ENCODE peak calls at places on chromosomes 16 and 17, in four cellular contexts. One of them, this sample, is unnamed.
A peak's percentile ranks its signal among the peaks of the same experiment; 100 is the strongest.

GRCh38 chr16:27432600-27432957 is 30.6 kb downstream of the IL21R start:
- DNase-seq in HepG2: no peak
- DNase-seq in left lung: no peak
- DNase-seq in cardiac fibroblast: peak; percentile 51
- DNase-seq in this sample: peak; percentile 5

GRCh38 chr17:20022701-20023100 is 13.5 kb downstream of the SPECC1 start:
- DNase-seq in HepG2: no peak
- DNase-seq in left lung: no peak
- DNase-seq in cardiac fibroblast: no peak
- DNase-seq in this sample: no peak

GRCh38 chr16:79728923-79729240 is 128.3 kb upstream of the MAF start:
- DNase-seq in HepG2: no peak
- DNase-seq in left lung: no peak
- DNase-seq in cardiac fibroblast: no peak
- DNase-seq in this sample: no peak

GRCh38 chr17:65495255-65496060 is 66.0 kb downstream of the AXIN2 start:
- DNase-seq in HepG2: no peak
- DNase-seq in left lung: no peak
- DNase-seq in cardiac fibroblast: no peak
- DNase-seq in this sample: no peak

GRCh38 chr16:15649727-15650018 is 372 bp upstream of the NDE1 start:
- DNase-seq in HepG2: no peak
- DNase-seq in left lung: no peak
- DNase-seq in cardiac fibroblast: no peak
- DNase-seq in this sample: no peak

GRCh38 chr17:21295036-21295952 is 10.8 kb downstream of the MAP2K3 start:
- DNase-seq in HepG2: no peak
- DNase-seq in left lung: peak; percentile 84
- DNase-seq in cardiac fibroblast: peak; percentile 30
- DNase-seq in this sample: no peak

GRCh38 chr17:8964801-8965393 is 610 bp downstream of the PIK3R5 start:
- DNase-seq in HepG2: no peak
- DNase-seq in left lung: peak; percentile 83
- DNase-seq in cardiac fibroblast: no peak
- DNase-seq in this sample: no peak

GRCh38 chr17:12348476-12348875 is 317.2 kb upstream of the MYOCD start:
- DNase-seq in HepG2: no peak
- DNase-seq in left lung: no peak
- DNase-seq in cardiac fibroblast: peak; percentile 1
- DNase-seq in this sample: no peak

GRCh38 chr16:12628526-12628925 is 175.2 kb downstream of the CPPED1 start:
- DNase-seq in HepG2: no peak
- DNase-seq in left lung: no peak
- DNase-seq in cardiac fibroblast: peak; percentile 16
- DNase-seq in this sample: no peak

GRCh38 chr17:3554440-3554839 is 3.2 kb downstream of the TRPV3 start:
- DNase-seq in HepG2: no peak
- DNase-seq in left lung: no peak
- DNase-seq in cardiac fibroblast: no peak
- DNase-seq in this sample: no peak

GRCh38 chr17:64388961-64389565 is 1.6 kb downstream of the PECAM1 start:
- DNase-seq in HepG2: no peak
- DNase-seq in left lung: peak; percentile 53
- DNase-seq in cardiac fibroblast: no peak
- DNase-seq in this sample: no peak

GRCh38 chr16:1794908-1795666 is 1.6 kb upstream of the IGFALS start:
- DNase-seq in HepG2: no peak
- DNase-seq in left lung: no peak
- DNase-seq in cardiac fibroblast: no peak
- DNase-seq in this sample: no peak

DNA sequence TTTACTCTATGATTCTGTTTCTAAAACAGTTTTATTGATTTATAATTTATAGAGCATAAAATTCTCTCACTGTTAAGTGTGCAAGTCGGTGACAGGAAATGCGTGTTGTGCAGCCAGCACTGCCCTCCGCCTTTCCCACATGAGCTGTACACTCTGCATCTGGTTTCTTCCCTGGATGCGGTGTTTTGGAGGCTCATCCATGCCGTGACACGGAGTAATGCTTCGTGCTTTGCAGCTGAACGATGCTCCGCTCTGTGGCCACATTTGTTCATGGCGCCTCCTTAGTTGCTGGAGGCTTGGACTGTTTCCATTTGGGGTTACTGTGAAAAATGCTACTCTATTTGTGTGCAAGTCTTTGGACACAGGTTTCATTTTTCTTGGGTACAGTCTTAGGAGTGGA is 7.2 kb upstream of the IGFALS start:
- DNase-seq in HepG2: no peak
- DNase-seq in left lung: no peak
- DNase-seq in cardiac fibroblast: no peak
- DNase-seq in this sample: no peak
- TF ChIP-seq CTCF in HepG2: no peak
- TF ChIP-seq CTCF in left lung: no peak
- TF ChIP-seq CTCF in cardiac fibroblast: no peak
- TF ChIP-seq CTCF in this sample: no peak

GRCh38 chr16:49527621-49528020 is 154.0 kb downstream of the C16orf78 start:
- DNase-seq in HepG2: no peak
- DNase-seq in left lung: no peak
- DNase-seq in cardiac fibroblast: peak; percentile 16
- DNase-seq in this sample: no peak
- TF ChIP-seq CTCF in HepG2: no peak
- TF ChIP-seq CTCF in left lung: no peak
- TF ChIP-seq CTCF in cardiac fibroblast: no peak
- TF ChIP-seq CTCF in this sample: no peak

GRCh38 chr17:39270923-39271322 is 45.2 kb upstream of the STAC2 start:
- DNase-seq in HepG2: no peak
- DNase-seq in left lung: no peak
- DNase-seq in cardiac fibroblast: peak; percentile 83
- DNase-seq in this sample: no peak
- TF ChIP-seq CTCF in HepG2: peak; percentile 20
- TF ChIP-seq CTCF in left lung: no peak
- TF ChIP-seq CTCF in cardiac fibroblast: peak; percentile 42
- TF ChIP-seq CTCF in this sample: no peak

DNA sequence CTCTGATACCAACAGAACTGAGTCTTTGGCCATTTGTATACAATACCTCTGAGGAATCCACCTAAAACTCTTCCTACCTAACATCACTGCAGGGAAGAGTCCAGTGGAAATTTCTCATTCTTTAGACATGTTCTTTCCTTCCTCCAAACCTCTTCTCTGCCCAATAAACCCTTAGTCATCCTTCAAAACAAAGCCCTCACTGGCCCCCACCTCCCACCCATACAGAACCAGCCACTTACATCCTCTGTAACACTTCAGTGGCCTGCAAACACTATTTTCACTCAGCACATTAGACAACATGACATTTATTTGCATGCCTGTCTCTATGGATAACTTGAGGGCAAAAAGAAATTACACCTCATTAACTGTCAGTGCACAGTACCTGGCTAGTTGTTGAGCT is 200.3 kb upstream of the NOG start:
- DNase-seq in HepG2: no peak
- DNase-seq in left lung: no peak
- DNase-seq in cardiac fibroblast: no peak
- DNase-seq in this sample: no peak
- TF ChIP-seq CTCF in HepG2: no peak
- TF ChIP-seq CTCF in left lung: no peak
- TF ChIP-seq CTCF in cardiac fibroblast: no peak
- TF ChIP-seq CTCF in this sample: no peak

GRCh38 chr17:32126325-32126724 is 16.0 kb upstream of the RHOT1 start:
- DNase-seq in HepG2: no peak
- DNase-seq in left lung: no peak
- DNase-seq in cardiac fibroblast: no peak
- DNase-seq in this sample: no peak
- TF ChIP-seq CTCF in HepG2: no peak
- TF ChIP-seq CTCF in left lung: no peak
- TF ChIP-seq CTCF in cardiac fibroblast: no peak
- TF ChIP-seq CTCF in this sample: no peak

DNA sequence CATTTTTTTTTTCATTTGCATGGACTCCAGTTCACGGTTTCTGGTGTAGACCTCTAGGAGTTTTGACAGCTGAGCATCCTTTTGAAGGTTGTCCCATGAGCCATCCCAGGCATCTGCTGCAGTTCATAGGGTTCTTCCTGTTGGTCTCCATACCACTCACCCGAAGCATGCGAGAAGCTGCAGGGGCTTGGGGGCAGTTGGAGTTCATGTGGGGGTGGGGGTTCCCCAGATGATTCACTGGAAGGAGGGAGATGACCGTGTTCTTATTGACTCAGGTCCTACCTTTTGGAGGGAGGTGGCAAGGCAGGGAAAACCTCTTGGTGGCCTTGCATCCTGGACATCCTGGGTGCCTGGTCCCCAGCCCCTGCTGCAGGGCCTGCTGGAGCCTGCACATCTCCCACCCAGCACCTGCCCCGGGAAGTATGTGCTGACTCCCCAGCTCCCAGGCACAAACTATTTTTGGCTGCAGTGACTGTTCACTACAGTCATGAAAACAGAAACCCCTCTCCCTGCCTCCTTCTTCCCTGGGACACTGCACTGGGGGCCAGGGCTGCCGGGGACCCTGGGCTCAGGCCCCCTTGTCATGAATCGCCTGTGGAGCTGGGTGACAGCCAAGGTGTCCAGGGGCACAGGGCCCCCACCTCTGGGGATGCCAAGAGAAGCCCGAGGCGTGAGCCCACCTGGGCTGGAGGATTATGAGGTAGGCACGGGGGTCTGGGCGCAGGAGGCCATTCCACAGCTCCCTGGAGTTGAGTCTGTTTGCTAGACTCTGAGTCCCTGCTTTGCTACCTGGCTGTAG is 64.9 kb upstream of the LGALS9 start:
- DNase-seq in HepG2: no peak
- DNase-seq in left lung: no peak
- DNase-seq in cardiac fibroblast: no peak
- DNase-seq in this sample: no peak
- TF ChIP-seq CTCF in HepG2: no peak
- TF ChIP-seq CTCF in left lung: no peak
- TF ChIP-seq CTCF in cardiac fibroblast: no peak
- TF ChIP-seq CTCF in this sample: no peak

DNA sequence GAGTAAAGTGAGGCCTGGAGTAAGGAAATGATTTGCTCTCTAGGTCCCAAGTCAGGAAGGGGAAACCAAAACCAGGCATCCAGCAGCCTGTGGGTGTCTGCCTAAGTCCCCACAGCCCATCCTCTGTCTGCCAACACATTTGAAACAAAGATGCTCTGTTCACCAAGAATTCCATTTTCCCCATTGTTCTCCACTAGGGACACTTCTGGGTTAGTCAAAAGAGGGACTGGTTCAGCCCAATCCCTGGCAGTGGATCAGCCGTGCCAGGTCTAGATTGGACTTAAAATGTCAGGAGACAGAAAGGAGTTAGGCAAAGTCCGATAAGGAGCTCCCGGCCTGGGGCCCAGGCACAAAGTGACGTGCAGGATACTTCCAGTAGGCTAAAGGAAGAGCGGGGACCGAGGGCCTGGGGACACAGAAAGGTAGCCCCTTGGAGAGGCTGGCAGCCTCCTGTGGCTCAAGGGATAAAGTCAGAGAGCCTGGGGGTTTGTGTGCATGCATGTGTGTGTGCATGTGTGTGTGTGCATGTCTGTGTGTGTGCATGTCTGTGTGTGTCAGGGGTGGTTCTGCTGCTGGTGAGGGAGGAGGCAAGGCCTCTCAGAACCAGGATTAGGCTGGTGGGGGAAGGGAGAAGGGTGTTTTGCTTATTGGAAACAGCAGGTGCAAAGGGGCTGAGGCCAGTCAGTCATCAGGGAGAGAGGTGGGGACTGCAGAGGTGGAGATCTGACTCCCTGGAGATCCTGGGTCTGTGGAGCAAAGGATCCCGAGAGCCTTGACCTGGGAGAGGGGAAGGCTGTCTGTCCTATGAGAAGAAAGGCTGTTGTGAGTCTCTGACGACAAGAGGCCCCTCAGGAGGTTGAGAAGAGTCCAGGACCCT is 41.7 kb upstream of the IL34 start:
- DNase-seq in HepG2: no peak
- DNase-seq in left lung: no peak
- DNase-seq in cardiac fibroblast: no peak
- DNase-seq in this sample: no peak
- TF ChIP-seq CTCF in HepG2: no peak
- TF ChIP-seq CTCF in left lung: no peak
- TF ChIP-seq CTCF in cardiac fibroblast: no peak
- TF ChIP-seq CTCF in this sample: no peak

GRCh38 chr17:7716901-7717755 is at the start of gene DNAH2:
- DNase-seq in HepG2: peak; percentile 60
- DNase-seq in left lung: peak; percentile 89
- DNase-seq in cardiac fibroblast: peak; percentile 96
- DNase-seq in this sample: no peak
- TF ChIP-seq CTCF in HepG2: peak; percentile 87
- TF ChIP-seq CTCF in left lung: peak; percentile 22
- TF ChIP-seq CTCF in cardiac fibroblast: peak; percentile 40
- TF ChIP-seq CTCF in this sample: no peak

GRCh38 chr17:45813051-45813731 is 29.1 kb downstream of the CRHR1 start:
- DNase-seq in HepG2: no peak
- DNase-seq in left lung: no peak
- DNase-seq in cardiac fibroblast: peak; percentile 3
- DNase-seq in this sample: no peak
- TF ChIP-seq CTCF in HepG2: no peak
- TF ChIP-seq CTCF in left lung: no peak
- TF ChIP-seq CTCF in cardiac fibroblast: peak; percentile 13
- TF ChIP-seq CTCF in this sample: no peak

This sample was measured in natural killer cell.